ENCODE peak calls at places on chromosomes 16 and 17, in seven cellular contexts. R is GM12878, U is GM12892, K is H1, O is SK-N-SH, W is HepG2, L is K562. Z is an unnamed sample.

GRCh38 chr17:76265624-76266243 is 586 bp downstream of the UBALD2 start:
- DNase-seq in R (no peak), U (no peak), K (peak), O (peak), W (no peak), L (peak), Z (no peak)

GRCh38 chr17:5911919-5912318 is 158.3 kb upstream of the WSCD1 start:
- DNase-seq in R (no peak), U (no peak), K (no peak), O (no peak), W (no peak), L (no peak), Z (no peak)

GRCh38 chr17:6506679-6507231 is 49.6 kb downstream of the PITPNM3 start:
- DNase-seq in R (no peak), U (no peak), K (no peak), O (no peak), W (no peak), L (no peak), Z (no peak)

GRCh38 chr16:23072084-23072599 is 77.1 kb downstream of the USP31 start:
- DNase-seq in R (no peak), U (no peak), K (no peak), O (peak), W (no peak), L (no peak), Z (no peak)

GRCh38 chr17:41523787-41524186 is 4.3 kb downstream of the KRT19 start:
- DNase-seq in R (no peak), U (no peak), K (no peak), O (peak), W (no peak), L (no peak), Z (no peak)

GRCh38 chr16:48611329-48612137 is 1.6 kb upstream of the N4BP1 start:
- DNase-seq in R (peak), U (no peak), K (no peak), O (no peak), W (peak), L (peak), Z (no peak)

GRCh38 chr17:71438631-71439146 is 682.1 kb upstream of the SOX9 start:
- DNase-seq in R (no peak), U (no peak), K (no peak), O (peak), W (peak), L (no peak), Z (no peak)

GRCh38 chr16:87653234-87653633 is 50.9 kb downstream of the JPH3 start:
- DNase-seq in R (no peak), U (no peak), K (no peak), O (peak), W (peak), L (peak), Z (peak)

GRCh38 chr17:226773-227580 is 45.5 kb upstream of the DOC2B start:
- DNase-seq in R (no peak), U (no peak), K (no peak), O (no peak), W (no peak), L (no peak), Z (no peak)

GRCh38 chr17:39096435-39097158 is 54.8 kb downstream of the PLXDC1 start:
- DNase-seq in R (no peak), U (no peak), K (no peak), O (no peak), W (no peak), L (no peak), Z (no peak)

GRCh38 chr17:39178516-39178915 is 12.6 kb upstream of the ARL5C start:
- DNase-seq in R (no peak), U (no peak), K (no peak), O (no peak), W (no peak), L (no peak), Z (no peak)

GRCh38 chr16:726438-727290 is at the start of the genes CCDC78 and HAGHL:
- DNase-seq in R (no peak), U (peak), K (peak), O (peak), W (no peak), L (peak), Z (peak)

GRCh38 chr16:729768-730665 is 3.1 kb downstream of the HAGHL start:
- DNase-seq in R (no peak), U (no peak), K (no peak), O (no peak), W (no peak), L (no peak), Z (no peak)

GRCh38 chr16:728890-729744 is 2.2 kb downstream of the HAGHL start:
- DNase-seq in R (no peak), U (no peak), K (no peak), O (peak), W (no peak), L (no peak), Z (no peak)

GRCh38 chr16:727291-727977 is 528 bp downstream of the HAGHL start:
- DNase-seq in R (no peak), U (no peak), K (no peak), O (peak), W (no peak), L (peak), Z (no peak)

GRCh38 chr16:728131-728889 is 1.4 kb downstream of the HAGHL start:
- DNase-seq in R (no peak), U (peak), K (no peak), O (peak), W (no peak), L (peak), Z (peak)
- TF ChIP-seq TAF1 in R (no peak), U (no peak), K (no peak), O (no peak), W (no peak), L (peak), Z (no peak)

GRCh38 chr16:27273670-27274522 is 5.3 kb upstream of the NSMCE1 start:
- DNase-seq in R (no peak), U (no peak), K (peak), O (no peak), W (peak), L (no peak), Z (no peak)
- TF ChIP-seq TAF1 in R (no peak), U (no peak), K (no peak), O (no peak), W (peak), L (no peak), Z (no peak)

DNA sequence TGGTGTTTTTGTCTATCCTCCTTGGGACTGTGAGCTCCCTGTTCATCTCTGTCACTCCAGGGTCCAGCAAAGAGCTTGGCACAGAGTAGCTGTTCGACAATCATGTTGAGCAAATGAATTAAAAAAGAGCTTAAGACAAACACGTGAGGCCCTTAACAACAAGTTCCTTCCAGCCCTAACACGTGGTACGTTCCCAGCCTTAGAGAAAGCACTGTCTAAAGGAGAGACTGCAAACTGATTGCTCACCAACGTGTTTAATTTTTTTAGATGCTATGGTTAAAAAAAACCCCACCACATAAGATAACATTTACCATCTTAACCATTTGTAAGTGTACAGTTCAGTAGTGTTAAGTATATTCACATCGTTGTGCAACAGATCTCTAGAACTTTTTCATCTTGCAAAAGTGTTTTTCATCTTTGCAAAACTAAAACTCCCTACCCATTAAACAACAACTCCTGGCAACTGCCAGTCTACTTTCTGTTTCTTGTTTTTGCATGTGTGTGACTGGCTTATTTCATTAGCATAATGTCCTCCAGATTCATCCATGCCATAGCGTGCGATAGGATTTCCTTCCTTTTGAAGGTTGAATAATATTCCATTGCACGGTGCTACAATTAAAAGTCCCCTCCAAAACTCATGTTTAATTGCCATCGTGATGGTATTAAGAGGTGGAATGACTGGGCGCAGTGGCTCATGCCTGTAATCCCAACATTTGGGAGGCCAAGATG is 28.2 kb downstream of the LAT start:
- DNase-seq in R (no peak), U (no peak), K (no peak), O (no peak), W (no peak), L (no peak), Z (no peak)
- TF ChIP-seq TAF1 in R (no peak), U (no peak), K (no peak), O (no peak), W (no peak), L (no peak), Z (no peak)

GRCh38 chr16:73166394-73166971 is 118.6 kb upstream of the ZFHX3 start:
- DNase-seq in R (no peak), U (no peak), K (no peak), O (no peak), W (no peak), L (no peak), Z (no peak)
- TF ChIP-seq TAF1 in R (no peak), U (no peak), K (no peak), O (no peak), W (no peak), L (no peak), Z (no peak)

GRCh38 chr16:69793521-69793920 is 31.4 kb downstream of the WWP2 start:
- DNase-seq in R (no peak), U (no peak), K (no peak), O (no peak), W (no peak), L (no peak), Z (no peak)

GRCh38 chr16:69787883-69788282 is 25.8 kb downstream of the WWP2 start:
- DNase-seq in R (no peak), U (no peak), K (no peak), O (no peak), W (peak), L (no peak), Z (no peak)
- TF ChIP-seq TAF1 in R (no peak), U (no peak), K (no peak), O (no peak), W (no peak), L (no peak), Z (no peak)

DNA sequence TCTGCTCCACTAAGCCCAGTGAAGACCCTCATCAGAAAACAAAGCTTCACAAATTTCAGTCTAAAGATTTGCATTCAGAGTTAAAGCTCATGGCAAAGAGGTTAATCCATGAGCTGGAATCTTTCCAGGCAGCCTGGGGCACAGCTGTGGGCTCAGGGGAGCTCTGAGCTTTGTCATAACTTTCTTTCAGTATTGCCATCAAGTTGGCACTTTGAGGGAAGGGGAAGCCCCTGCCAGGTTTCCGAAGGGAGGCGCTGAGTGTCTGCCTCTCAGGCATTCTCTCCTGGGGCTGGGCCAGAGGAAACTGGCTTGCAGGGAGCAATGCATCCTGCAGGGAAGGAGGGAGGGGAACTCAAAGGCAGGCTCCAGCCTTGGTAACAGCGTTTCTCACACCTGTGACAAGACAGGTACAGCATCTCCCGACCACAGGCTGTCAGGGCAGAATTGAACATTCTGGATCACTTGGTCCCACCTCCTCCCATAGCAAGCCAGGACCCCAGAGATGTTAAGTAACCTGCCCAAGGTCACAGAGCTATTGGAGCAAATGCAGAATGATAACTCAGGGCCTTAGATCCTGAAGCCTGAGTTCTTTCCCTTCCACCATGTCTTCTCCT is 3.9 kb downstream of the LPO start:
- DNase-seq in R (no peak), U (no peak), K (no peak), O (no peak), W (no peak), L (no peak), Z (no peak)
- TF ChIP-seq TAF1 in R (no peak), U (no peak), K (no peak), O (no peak), W (no peak), L (no peak), Z (no peak)

GRCh38 chr17:74842146-74842598 is 17.5 kb downstream of the GRIN2C start:
- DNase-seq in R (no peak), U (no peak), K (no peak), O (peak), W (no peak), L (no peak), Z (no peak)

GRCh38 chr17:74840500-74840899 is 19.2 kb downstream of the GRIN2C start:
- DNase-seq in R (no peak), U (no peak), K (no peak), O (no peak), W (no peak), L (no peak), Z (no peak)

GRCh38 chr17:74843352-74843627 is 16.4 kb downstream of the GRIN2C start:
- DNase-seq in R (no peak), U (no peak), K (peak), O (no peak), W (no peak), L (no peak), Z (no peak)

GRCh38 chr17:74840989-74841666 is 18.6 kb downstream of the GRIN2C start:
- DNase-seq in R (no peak), U (no peak), K (no peak), O (no peak), W (peak), L (peak), Z (no peak)

GRCh38 chr17:74842599-74843351 is 16.9 kb downstream of the GRIN2C start:
- DNase-seq in R (no peak), U (no peak), K (peak), O (peak), W (peak), L (peak), Z (peak)
- TF ChIP-seq TAF1 in R (no peak), U (no peak), K (no peak), O (no peak), W (no peak), L (no peak), Z (no peak)

Z was measured in GM12891.